ENCODE peak calls at places on chromosomes 2 and 18, in four cellular contexts. P, N, E and G are unnamed samples. For H3K36me3 and H4K20me1, the result is how much of the 10 kb centered on the place peaks cover.

GRCh38 chr2:196979976-196980375 is 53.5 kb upstream of the PGAP1 start:
- DNase-seq in P (no peak), N (no peak), E (no peak), G (no peak)

GRCh38 chr2:144518744-144519596 is 949 bp downstream of the ZEB2 start:
- DNase-seq in P (peak), N (no peak), E (no peak), G (no peak)

GRCh38 chr2:85066006-85066405 is 67.2 kb upstream of the TCF7L1 start:
- DNase-seq in P (no peak), N (no peak), E (no peak), G (no peak)

GRCh38 chr18:21167641-21168372 is 56.2 kb upstream of the ROCK1 start:
- DNase-seq in P (no peak), N (no peak), E (peak), G (no peak)

GRCh38 chr2:36663851-36664715 is 32.4 kb upstream of the VIT start:
- DNase-seq in P (peak), N (peak), E (peak), G (peak)

GRCh38 chr2:200702646-200703118 is 109.0 kb upstream of the BZW1 start:
- DNase-seq in P (no peak), N (no peak), E (no peak), G (no peak)

GRCh38 chr18:61992285-61992684 is 99.5 kb upstream of the RNF152 start:
- DNase-seq in P (peak), N (no peak), E (peak), G (no peak)

GRCh38 chr2:205352593-205352992 is 329.7 kb upstream of the NRP2 start:
- DNase-seq in P (peak), N (no peak), E (peak), G (no peak)

GRCh38 chr2:219638948-219639341 is 11.5 kb downstream of the SLC4A3 start:
- DNase-seq in P (no peak), N (no peak), E (no peak), G (no peak)

GRCh38 chr2:202508686-202509085 is 126.1 kb upstream of the FAM117B start:
- DNase-seq in P (no peak), N (no peak), E (peak), G (no peak)

GRCh38 chr2:202215179-202215578 is 23.2 kb downstream of the SUMO1 start:
- DNase-seq in P (peak), N (no peak), E (no peak), G (no peak)

GRCh38 chr2:157866202-157866601 is 9.9 kb downstream of the ACVR1 start:
- DNase-seq in P (peak), N (no peak), E (peak), G (no peak)

GRCh38 chr2:176560296-176560695 is 291.1 kb downstream of the MTX2 start:
- DNase-seq in P (no peak), N (no peak), E (no peak), G (no peak)

GRCh38 chr2:131104487-131105155 is 515 bp upstream of the PLEKHB2 start:
- DNase-seq in P (peak), N (peak), E (peak), G (peak)

GRCh38 chr18:22585333-22585732 is 167.6 kb upstream of the CTAGE1 start:
- DNase-seq in P (no peak), N (no peak), E (no peak), G (no peak)

GRCh38 chr2:196225213-196225612 is 53.8 kb upstream of the STK17B start:
- DNase-seq in P (peak), N (no peak), E (peak), G (no peak)

DNA sequence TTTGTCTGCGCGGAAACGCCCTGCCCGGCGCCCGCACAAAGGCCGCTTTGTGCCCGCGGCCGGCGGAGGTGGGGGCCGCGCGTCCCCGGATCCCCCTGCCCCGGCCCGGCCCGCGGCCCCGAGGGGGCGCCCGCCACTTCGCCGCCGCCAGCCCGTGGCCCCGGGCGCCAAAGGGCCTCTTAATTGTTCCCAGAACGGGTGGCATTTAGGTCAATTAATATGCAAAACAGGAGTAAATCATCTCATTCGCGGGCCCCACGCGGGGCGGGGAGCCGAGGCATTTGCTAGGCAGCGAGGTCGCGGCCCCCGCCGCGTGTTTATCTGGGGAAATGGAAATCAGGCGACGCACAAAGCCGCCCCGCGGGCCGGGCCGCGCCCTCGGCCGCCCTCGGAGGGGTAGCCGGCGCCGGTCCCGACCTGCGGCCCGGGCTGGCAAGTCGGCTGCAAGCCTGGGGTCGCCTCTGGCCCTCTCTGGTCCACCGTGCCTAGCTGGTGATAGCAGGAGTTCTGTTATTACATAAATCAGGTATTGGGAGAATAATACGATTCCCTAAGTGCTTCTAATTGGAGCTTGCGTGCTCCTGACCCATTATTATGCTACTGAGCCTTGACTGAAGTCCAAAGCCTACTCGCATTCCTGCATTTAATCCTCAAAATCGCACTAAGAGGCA is 148.2 kb upstream of the GLI2 start:
- DNase-seq in P (no peak), N (peak), E (no peak), G (no peak)
- TF ChIP-seq EZH2 in P (no peak), N (no peak), E (peak), G (no peak)

GRCh38 chr18:46832856-46833255 is 76.0 kb upstream of the ST8SIA5 start:
- DNase-seq in P (no peak), N (no peak), E (no peak), G (no peak)
- H3K36me3 ChIP-seq in P (under half), N (under half), E (under half), G (half or more)

GRCh38 chr18:46388295-46388694 is 268.7 kb downstream of the LOXHD1 start:
- DNase-seq in P (no peak), N (no peak), E (no peak), G (no peak)

GRCh38 chr18:46392576-46392975 is 264.4 kb downstream of the LOXHD1 start:
- DNase-seq in P (no peak), N (no peak), E (no peak), G (no peak)

GRCh38 chr18:46385124-46385523 is 271.9 kb downstream of the LOXHD1 start:
- DNase-seq in P (no peak), N (no peak), E (no peak), G (no peak)

GRCh38 chr18:46387426-46388131 is 269.4 kb downstream of the LOXHD1 start:
- DNase-seq in P (no peak), N (no peak), E (no peak), G (no peak)

GRCh38 chr18:46386788-46387187 is 270.2 kb downstream of the LOXHD1 start:
- DNase-seq in P (no peak), N (no peak), E (peak), G (no peak)
- H4K20me1 ChIP-seq in P (under half), N (under half), E (under half), G (under half)

GRCh38 chr18:49656098-49656591 is 94.3 kb downstream of the LIPG start:
- DNase-seq in P (peak), N (no peak), E (peak), G (peak)
- TF ChIP-seq EZH2 in P (no peak), N (no peak), E (no peak), G (no peak)

DNA sequence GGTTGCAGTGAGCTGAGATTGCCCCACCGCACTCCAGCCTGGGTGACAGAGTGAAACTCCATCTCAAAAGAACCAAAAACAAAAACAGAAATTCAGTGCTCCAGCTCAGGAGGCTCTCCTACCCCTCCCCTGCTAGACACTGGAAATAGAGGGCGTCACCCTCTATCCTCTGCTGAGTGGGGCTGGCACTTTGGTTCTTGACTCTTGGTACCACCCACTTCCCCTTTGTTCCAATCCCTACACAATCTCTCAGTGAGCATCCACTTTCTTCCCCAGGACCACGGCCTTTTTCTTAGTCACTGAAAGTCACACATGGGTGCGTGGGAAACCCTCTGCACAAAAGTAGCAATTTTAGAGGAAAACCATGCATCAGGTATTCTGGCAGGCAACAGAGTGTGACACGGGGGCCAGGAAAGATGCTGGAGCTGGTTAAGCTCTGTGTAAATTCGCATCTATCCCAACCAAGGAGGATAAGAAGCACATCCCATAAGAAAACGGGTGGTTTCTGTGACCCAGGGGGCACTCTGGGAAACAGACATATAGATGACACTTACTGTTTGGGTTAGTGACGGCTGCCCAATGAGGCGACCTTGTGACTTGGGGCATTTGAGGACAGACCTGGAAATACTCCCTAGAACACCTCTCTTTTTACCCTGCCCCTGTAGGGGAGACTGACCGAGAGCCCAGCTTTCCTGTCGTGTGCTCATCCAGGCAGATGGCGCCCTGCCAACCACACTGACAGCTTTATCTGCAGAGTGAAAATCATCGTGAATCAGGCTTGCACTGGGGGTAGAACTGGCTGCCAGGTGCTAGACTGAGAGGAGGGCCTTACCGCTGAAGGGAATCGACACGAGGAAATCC is 7.7 kb downstream of the HJURP start:
- DNase-seq in P (no peak), N (no peak), E (no peak), G (no peak)
- H3K36me3 ChIP-seq in P (under half), N (half or more), E (under half), G (half or more)